ENCODE peak calls at places on chromosomes 12 and 14, in nine cellular contexts. F is cardiac muscle cell, H is right lobe of liver, C is thyroid gland, A is adrenal gland, V is left ventricle myocardium inferior, U is fibroblast of lung, N is neural progenitor cell, P is ascending aorta. K is an unnamed sample.

GRCh38 chr12:100858658-100859057 is 64.1 kb downstream of the ANO4 start:
- DNase-seq in F (no peak), H (no peak), C (no peak), A (no peak), V (no peak), U (peak; percentile 69), N (no peak), P (no peak), K (no peak)

GRCh38 chr12:75560167-75560566 is 48.8 kb upstream of the KRR1 start:
- DNase-seq in F (peak; percentile 20), H (no peak), C (no peak), A (no peak), V (no peak), U (peak; percentile 64), N (no peak), P (no peak), K (no peak)

GRCh38 chr14:101743701-101744100 is 17.8 kb upstream of the PPP2R5C start:
- DNase-seq in F (no peak), H (no peak), C (no peak), A (no peak), V (no peak), U (no peak), N (no peak), P (no peak), K (no peak)

GRCh38 chr12:94099191-94099983 is 49.0 kb upstream of the PLXNC1 start:
- DNase-seq in F (no peak), H (no peak), C (no peak), A (no peak), V (no peak), U (peak; percentile 94), N (no peak), P (no peak), K (no peak)

GRCh38 chr12:122182887-122183587 is at the start of gene LRRC43:
- DNase-seq in F (peak; percentile 63), H (peak; percentile 45), C (peak; percentile 70), A (peak; percentile 31), V (no peak), U (peak; percentile 39), N (peak; percentile 79), P (no peak), K (no peak)

GRCh38 chr14:43483415-43483814 is 1023.7 kb downstream of the FSCB start:
- DNase-seq in F (no peak), H (no peak), C (no peak), A (no peak), V (no peak), U (no peak), N (no peak), P (no peak), K (no peak)

GRCh38 chr12:12880537-12880936 is 10.8 kb upstream of the GPRC5A start:
- DNase-seq in F (no peak), H (no peak), C (no peak), A (no peak), V (no peak), U (no peak), N (no peak), P (no peak), K (no peak)

GRCh38 chr14:104436741-104437701 is 142.5 kb upstream of the C14orf180 start:
- DNase-seq in F (no peak), H (peak; percentile 21), C (no peak), A (no peak), V (peak; percentile 9), U (no peak), N (no peak), P (peak; percentile 64), K (no peak)

GRCh38 chr12:98373982-98374381 is 141.4 kb upstream of the TMPO start:
- DNase-seq in F (no peak), H (no peak), C (no peak), A (no peak), V (no peak), U (no peak), N (peak; percentile 21), P (no peak), K (no peak)

DNA sequence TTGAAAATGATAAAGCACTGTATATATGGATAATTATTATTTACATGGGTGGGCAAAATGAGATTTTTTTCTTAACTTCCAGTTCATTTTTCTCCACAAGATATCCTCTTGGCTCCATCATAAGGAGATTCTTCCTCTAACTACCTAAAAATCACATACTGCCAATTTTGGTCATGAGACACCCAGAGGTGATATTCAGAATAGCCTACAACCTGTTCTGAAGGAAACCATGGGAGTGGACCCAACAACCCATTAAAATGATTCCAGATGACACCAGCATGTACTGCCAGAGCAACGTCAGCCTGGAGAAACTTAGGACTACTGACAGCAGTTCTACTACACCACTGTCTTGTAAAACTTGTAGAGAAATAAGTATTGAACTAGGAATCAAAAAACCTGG is 136.3 kb upstream of the TMPO start:
- DNase-seq in F (no peak), H (no peak), C (no peak), A (no peak), V (no peak), U (no peak), N (no peak), P (no peak), K (no peak)
- TF ChIP-seq CTCF in F (no peak), H (no peak), C (no peak), A (no peak), V (no peak), U (no peak), N (no peak), P (no peak), K (no peak)

DNA sequence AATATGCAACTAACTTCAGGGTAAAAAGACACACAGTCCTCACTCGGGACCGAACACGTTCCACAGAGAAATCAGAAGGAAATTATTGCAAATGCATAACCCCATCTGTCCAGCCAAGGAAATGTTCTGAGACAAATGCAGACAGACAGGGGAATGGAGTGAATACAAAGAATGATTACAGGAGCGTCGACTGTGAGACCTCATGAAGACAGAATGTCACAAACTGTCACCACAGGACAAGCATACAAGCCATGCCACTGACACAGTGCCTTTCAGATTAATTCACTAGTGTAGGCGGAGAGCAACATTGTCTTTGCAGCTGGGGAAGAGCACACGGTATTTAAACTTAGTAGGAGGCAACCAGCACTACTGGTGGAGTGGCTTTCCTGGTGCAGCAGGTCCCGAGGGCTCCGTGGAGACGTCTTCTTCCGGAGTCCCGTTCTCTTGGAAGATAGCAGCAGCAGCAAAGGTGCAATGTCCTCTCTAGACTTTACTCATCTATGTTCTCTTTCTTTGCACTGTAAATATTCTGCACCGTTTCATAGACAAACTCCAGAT is 44.6 kb downstream of the FBXO21 start:
- DNase-seq in F (no peak), H (no peak), C (no peak), A (no peak), V (no peak), U (no peak), N (no peak), P (no peak), K (no peak)
- H3K4me1 ChIP-seq in F (no peaks in the 10 kb centered on the region), H (peaks cover 3% of the 10 kb centered on the region), C (peaks cover 10% of the 10 kb centered on the region), A (no peaks in the 10 kb centered on the region), V (peaks cover 15% of the 10 kb centered on the region), U (no peaks in the 10 kb centered on the region), N (no peaks in the 10 kb centered on the region), P (no peaks in the 10 kb centered on the region), K (no peaks in the 10 kb centered on the region)

DNA sequence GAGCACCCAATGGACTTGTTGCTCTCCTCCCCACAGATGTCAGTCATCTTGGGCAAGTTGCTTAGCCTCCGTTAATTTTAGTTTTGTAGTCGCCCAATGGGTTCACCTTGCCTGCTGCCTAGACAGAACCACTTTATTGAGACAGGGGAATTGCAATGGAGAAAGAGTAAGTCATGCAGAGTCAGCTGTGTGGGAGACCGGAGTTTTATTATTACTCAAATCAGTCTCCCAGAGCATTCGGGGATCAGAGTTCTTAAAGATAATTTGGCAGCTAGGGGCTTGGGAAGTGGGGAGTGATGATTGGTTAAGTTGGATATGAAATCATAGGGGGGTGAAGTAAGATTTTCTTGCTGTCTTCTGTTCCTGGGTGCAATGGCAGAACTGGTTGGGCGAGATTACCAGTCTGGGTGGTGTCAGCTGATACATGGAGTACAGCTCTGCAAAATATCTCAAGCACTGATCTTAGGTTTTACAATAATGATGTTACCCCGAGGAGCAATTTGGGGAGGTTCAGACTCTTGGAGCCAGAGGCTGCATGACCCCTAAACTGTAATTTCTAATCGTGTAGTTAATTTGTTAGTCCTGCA is 50.2 kb downstream of the SLC38A1 start:
- DNase-seq in F (no peak), H (no peak), C (no peak), A (no peak), V (no peak), U (no peak), N (no peak), P (no peak), K (no peak)
- H3K27ac ChIP-seq in F (no peak overlapping the region), H (no peak overlapping the region), C (no peak overlapping the region), A (no peak overlapping the region), V (no peak overlapping the region), U (no peak overlapping the region), N (no peak overlapping the region), P (no peak overlapping the region), K (no peak overlapping the region)

DNA sequence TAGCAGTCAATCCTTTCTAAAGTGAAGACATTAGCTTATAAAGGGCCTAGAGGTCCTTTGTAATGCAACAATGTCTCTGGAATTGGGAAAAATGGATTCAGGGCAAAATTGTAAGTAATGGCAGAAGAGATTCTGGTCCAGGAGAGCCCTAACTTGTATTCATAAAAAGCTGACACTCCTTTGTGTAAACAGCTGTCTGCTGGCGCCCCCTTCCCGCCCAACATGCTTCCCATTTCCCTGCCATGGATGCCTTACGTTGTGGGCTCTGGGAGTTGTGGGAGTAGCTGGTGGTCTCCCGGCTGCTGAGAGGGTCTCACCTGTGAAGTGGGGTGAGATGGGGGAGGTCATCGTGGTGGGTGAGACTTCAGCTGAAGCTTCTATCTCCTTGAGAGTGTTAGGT is 2.3 kb downstream of the ACRBP start:
- DNase-seq in F (peak; percentile 53), H (no peak), C (peak; percentile 44), A (no peak), V (no peak), U (no peak), N (peak; percentile 57), P (no peak), K (no peak)
- TF ChIP-seq CTCF in F (peak; percentile 29), H (no peak), C (no peak), A (no peak), V (peak; percentile 22), U (no peak), N (peak; percentile 51), P (peak; percentile 25), K (no peak)

GRCh38 chr12:57893460-57894353 is 47.2 kb upstream of the CTDSP2 start:
- DNase-seq in F (peak; percentile 85), H (peak; percentile 69), C (peak; percentile 94), A (peak; percentile 91), V (peak; percentile 93), U (peak; percentile 84), N (peak; percentile 47), P (peak; percentile 96), K (peak; percentile 74)
- H3K4me1 ChIP-seq in F (peaks cover 56% of the 10 kb centered on the region), H (no peaks in the 10 kb centered on the region), C (peaks cover 50% of the 10 kb centered on the region), A (peaks cover 60% of the 10 kb centered on the region), V (peaks cover 97% of the 10 kb centered on the region), U (peaks cover 64% of the 10 kb centered on the region), N (peaks cover 60% of the 10 kb centered on the region), P (peaks cover 86% of the 10 kb centered on the region), K (peaks cover 72% of the 10 kb centered on the region)

K was measured in thoracic aorta.